ENCODE peak calls at places on chromosomes 3 and 15, in eight cellular contexts. X is B cell, E is GM13976, B is PC-3, T is WERI-Rb-1, F is fibroblast of mammary gland, R is stomach, M is mucosa of descending colon. I is an unnamed sample.

GRCh38 chr3:159486580-159486979 is 502.1 kb upstream of the IL12A start:
- DNase-seq in X (no peak), F (peak; percentile 6), R (no peak), B (peak; percentile 47), E (no peak), T (peak; percentile 13), M (no peak), I (no peak)

GRCh38 chr3:100789582-100789981 is 80.3 kb downstream of the TFG start:
- DNase-seq in F (peak; percentile 36), T (no peak), B (peak; percentile 36), M (no peak), X (no peak), R (no peak), E (no peak), I (no peak)

GRCh38 chr3:170830580-170830979 is 39.4 kb downstream of the RPL22L1 start:
- DNase-seq in E (no peak), M (no peak), F (no peak), X (no peak), B (no peak), R (no peak), T (no peak), I (no peak)

GRCh38 chr15:85752591-85752990 is 42.1 kb downstream of the KLHL25 start:
- DNase-seq in F (no peak), B (peak; percentile 22), E (no peak), M (no peak), R (peak; percentile 85), X (peak; percentile 7), T (no peak), I (no peak)

GRCh38 chr3:157428957-157429356 is 7.7 kb upstream of the PTX3 start:
- DNase-seq in M (no peak), B (no peak), T (no peak), E (no peak), X (no peak), F (no peak), R (no peak), I (no peak)

GRCh38 chr3:56621686-56622085 is 61.4 kb downstream of the TASOR start:
- DNase-seq in B (peak; percentile 69), R (no peak), X (no peak), T (no peak), F (no peak), M (no peak), E (no peak), I (no peak)

GRCh38 chr15:74723754-74724334 is 1.5 kb downstream of the CYP1A1 start:
- DNase-seq in E (peak; percentile 70), X (no peak), M (no peak), B (peak; percentile 60), T (peak; percentile 13), R (no peak), F (peak; percentile 31), I (no peak)

GRCh38 chr15:58510715-58511465 is 79.1 kb downstream of the LIPC start:
- DNase-seq in M (no peak), T (no peak), B (peak; percentile 3), F (peak; percentile 41), E (no peak), R (no peak), X (no peak), I (no peak)

GRCh38 chr15:83698294-83698693 is 44.4 kb downstream of the ADAMTSL3 start:
- DNase-seq in T (no peak), M (peak; percentile 46), X (no peak), E (no peak), R (peak; percentile 27), F (peak; percentile 92), B (peak; percentile 87), I (no peak)

GRCh38 chr3:83039422-83039821 is 1278.0 kb upstream of the GBE1 start:
- DNase-seq in B (peak; percentile 34), M (no peak), T (no peak), E (no peak), F (no peak), X (no peak), R (no peak), I (no peak)

GRCh38 chr3:107953707-107954106 is 137.1 kb downstream of the CD47 start:
- DNase-seq in E (no peak), M (no peak), T (no peak), R (no peak), X (no peak), F (no peak), B (no peak), I (peak; percentile 34)

GRCh38 chr3:143084856-143085731 is 34.5 kb upstream of the CHST2 start:
- DNase-seq in M (no peak), T (no peak), B (peak; percentile 30), F (peak; percentile 74), R (no peak), X (no peak), E (peak; percentile 71), I (no peak)

GRCh38 chr15:74384566-74385441 is 17.4 kb upstream of the CYP11A1 start:
- DNase-seq in R (peak; percentile 46), M (peak; percentile 38), T (no peak), B (peak; percentile 88), E (peak; percentile 88), F (peak; percentile 55), X (peak; percentile 87), I (peak; percentile 89)

GRCh38 chr3:107068980-107069379 is 308.3 kb upstream of the CCDC54 start:
- DNase-seq in T (no peak), M (no peak), R (no peak), E (peak; percentile 1), X (no peak), F (peak; percentile 95), B (peak; percentile 42), I (no peak)

GRCh38 chr3:72494076-72495000 is 353.9 kb downstream of the SHQ1 start:
- DNase-seq in X (no peak), E (no peak), M (no peak), T (no peak), F (peak; percentile 38), R (no peak), B (no peak), I (no peak)

GRCh38 chr15:36356978-36357582 is 222.3 kb upstream of the CDIN1 start:
- DNase-seq in R (no peak), M (no peak), B (no peak), F (peak; percentile 84), T (no peak), E (no peak), X (no peak), I (no peak)

GRCh38 chr15:56805466-56806146 is 72.3 kb upstream of the ZNF280D start:
- DNase-seq in B (peak; percentile 71), X (no peak), M (no peak), T (no peak), E (no peak), F (peak; percentile 90), R (no peak), I (peak; percentile 43)

GRCh38 chr3:173140986-173141385 is at the start of gene SPATA16:
- DNase-seq in B (no peak), R (no peak), M (no peak), T (no peak), E (no peak), X (no peak), F (no peak), I (no peak)

GRCh38 chr3:67037615-67038014 is 39.5 kb downstream of the KBTBD8 start:
- DNase-seq in F (peak; percentile 17), X (no peak), M (no peak), T (no peak), E (no peak), R (no peak), B (no peak), I (no peak)

GRCh38 chr3:149655826-149656599 is 1.8 kb downstream of the WWTR1 start:
- DNase-seq in F (peak; percentile 41), M (no peak), B (no peak), T (no peak), R (no peak), E (no peak), X (no peak), I (no peak)
- TF ChIP-seq CTCF in F (no peak), M (no peak), B (no peak), T (no peak), R (no peak), E (no peak), X (no peak), I (no peak)

GRCh38 chr15:29418931-29419330 is 149.3 kb upstream of the NSMCE3 start:
- DNase-seq in B (no peak), M (no peak), X (no peak), E (no peak), R (no peak), T (no peak), F (no peak), I (no peak)

GRCh38 chr15:29424118-29424517 is 154.5 kb upstream of the NSMCE3 start:
- DNase-seq in B (no peak), E (no peak), X (no peak), R (no peak), F (no peak), T (no peak), M (no peak), I (peak; percentile 25)

GRCh38 chr15:29420188-29420587 is 150.6 kb upstream of the NSMCE3 start:
- DNase-seq in R (no peak), T (no peak), F (no peak), X (no peak), E (no peak), B (no peak), M (no peak), I (no peak)

GRCh38 chr15:29425864-29426263 is 156.2 kb upstream of the NSMCE3 start:
- DNase-seq in X (no peak), B (no peak), E (no peak), R (no peak), M (no peak), F (no peak), T (no peak), I (no peak)

DNA sequence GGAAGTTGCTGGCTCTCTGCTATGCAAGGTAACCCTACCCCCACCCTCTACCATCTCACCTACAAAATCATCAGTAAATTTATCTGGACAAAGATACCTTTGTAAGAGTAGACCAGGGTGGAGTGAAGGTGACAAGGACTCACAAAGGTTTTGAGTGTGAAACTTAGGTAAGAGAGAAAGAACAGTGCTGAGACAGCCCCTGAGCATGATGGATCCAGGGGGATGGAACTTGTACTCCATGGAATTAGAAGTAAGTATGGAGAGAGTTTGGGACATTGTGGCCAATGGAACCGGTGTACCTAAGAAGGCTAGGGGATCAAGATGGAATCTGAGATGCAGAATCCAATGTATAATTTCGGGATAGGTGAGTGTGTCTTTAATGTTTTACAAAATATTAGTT is 153.0 kb upstream of the NSMCE3 start:
- DNase-seq in X (no peak), F (no peak), T (no peak), M (no peak), E (no peak), R (no peak), B (no peak), I (no peak)
- TF ChIP-seq CTCF in X (no peak), F (no peak), T (no peak), M (no peak), E (no peak), R (no peak), B (no peak), I (no peak)

DNA sequence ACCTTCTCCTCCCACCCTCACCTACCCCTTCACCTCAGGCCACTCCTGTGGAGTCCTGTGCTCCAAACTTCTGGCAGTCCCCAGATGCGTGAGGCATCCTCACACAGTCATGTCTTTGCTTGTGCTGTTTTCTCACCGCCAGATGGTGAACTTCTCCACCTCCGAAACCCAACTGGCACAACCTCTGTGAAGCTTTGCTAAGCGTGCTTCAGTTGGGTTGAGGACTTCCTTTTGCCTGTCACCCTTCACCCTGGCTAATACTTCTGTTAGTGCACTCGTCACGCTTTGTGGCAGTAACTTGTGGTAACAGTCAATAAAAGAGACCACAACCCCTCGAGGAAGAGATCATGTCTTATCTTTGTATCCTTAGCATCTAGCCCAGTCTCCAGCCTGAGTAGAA is 42.0 kb upstream of the SKOR1 start:
- DNase-seq in F (no peak), T (peak; percentile 33), X (peak; percentile 35), R (no peak), E (no peak), M (no peak), B (no peak), I (peak; percentile 67)
- TF ChIP-seq CTCF in F (no peak), T (peak; percentile 30), X (peak; percentile 75), R (no peak), E (peak; percentile 9), M (no peak), B (no peak), I (no peak)

GRCh38 chr3:36837089-36837488 is 72.7 kb upstream of the DCLK3 start:
- DNase-seq in E (no peak), X (no peak), T (no peak), R (no peak), M (no peak), B (no peak), F (no peak), I (no peak)
- TF ChIP-seq CTCF in E (peak; percentile 31), X (no peak), T (peak; percentile 52), R (no peak), M (no peak), B (no peak), F (peak; percentile 21), I (no peak)